ENCODE peak calls at places on chromosome 16, in ten cellular contexts. E, W, Z, B, I, S, M, F, R and D are unnamed samples.

GRCh38 chr16:47492428-47493357 is 31.6 kb downstream of the PHKB start:
- DNase-seq in I (no peak), Z (no peak), F (no peak), R (peak), W (no peak), B (no peak), S (no peak), M (no peak), E (no peak), D (no peak)

GRCh38 chr16:52265446-52265861 is 281.5 kb downstream of the TOX3 start:
- DNase-seq in Z (no peak), F (no peak), W (no peak), S (peak), M (no peak), B (no peak), R (no peak), I (no peak), E (no peak), D (no peak)

GRCh38 chr16:48101069-48101674 is 54.6 kb downstream of the ABCC12 start:
- DNase-seq in M (no peak), F (peak), W (no peak), S (no peak), Z (no peak), E (no peak), I (no peak), R (no peak), B (no peak), D (no peak)

GRCh38 chr16:11201498-11202259 is 54.3 kb downstream of the SOCS1 start:
- DNase-seq in S (peak), W (no peak), F (peak), E (no peak), R (no peak), Z (peak), M (peak), I (peak), B (no peak), D (no peak)

GRCh38 chr16:79707867-79708266 is 107.3 kb upstream of the MAF start:
- DNase-seq in Z (no peak), R (peak), F (peak), W (no peak), M (peak), B (no peak), S (no peak), E (no peak), I (no peak), D (no peak)

GRCh38 chr16:89958068-89958467 is 9.5 kb downstream of the DEF8 start:
- DNase-seq in S (peak), W (peak), Z (peak), M (peak), I (no peak), F (peak), B (no peak), R (no peak), E (no peak), D (peak)

GRCh38 chr16:67486805-67487204 is 3.5 kb upstream of the AGRP start:
- DNase-seq in B (no peak), S (no peak), E (no peak), M (no peak), Z (no peak), W (no peak), I (no peak), F (no peak), R (no peak), D (no peak)

GRCh38 chr16:88448461-88449266 is 4.4 kb upstream of the ZFPM1 start:
- DNase-seq in W (no peak), B (no peak), R (no peak), Z (no peak), F (no peak), S (no peak), I (no peak), E (no peak), M (no peak), D (no peak)

GRCh38 chr16:48497129-48497528 is 111.9 kb upstream of the SIAH1 start:
- DNase-seq in W (no peak), E (no peak), F (no peak), I (no peak), R (no peak), S (no peak), B (no peak), Z (no peak), M (no peak), D (no peak)

GRCh38 chr16:4426021-4426684 is 485 bp downstream of the DNAJA3 start:
- DNase-seq in I (no peak), Z (peak), E (no peak), F (no peak), M (no peak), R (no peak), S (no peak), B (no peak), W (no peak), D (peak)

GRCh38 chr16:67456383-67457140 is 24.4 kb downstream of the ATP6V0D1 start:
- DNase-seq in W (no peak), Z (peak), B (no peak), I (no peak), F (peak), S (no peak), R (peak), M (no peak), E (no peak), D (peak)

GRCh38 chr16:535446-536405 is 8.2 kb downstream of the CAPN15 start:
- DNase-seq in I (no peak), M (peak), R (no peak), E (no peak), W (no peak), F (peak), Z (no peak), B (no peak), S (no peak), D (no peak)

GRCh38 chr16:24993722-24994686 is 21.2 kb downstream of the ARHGAP17 start:
- DNase-seq in B (no peak), S (no peak), E (no peak), M (peak), I (peak), Z (no peak), W (no peak), F (peak), R (no peak), D (no peak)

GRCh38 chr16:27217256-27217655 is 13.9 kb downstream of the KDM8 start:
- DNase-seq in E (no peak), Z (peak), I (no peak), R (peak), W (no peak), B (no peak), F (no peak), M (no peak), S (peak), D (peak)

GRCh38 chr16:2843526-2843925 is 13.4 kb downstream of the ZG16B start:
- DNase-seq in M (no peak), W (no peak), F (no peak), S (no peak), E (no peak), I (no peak), R (no peak), B (no peak), Z (no peak), D (no peak)

GRCh38 chr16:4519274-4520058 is 19.1 kb downstream of the CDIP1 start:
- DNase-seq in M (no peak), W (no peak), B (no peak), Z (no peak), S (no peak), R (no peak), I (no peak), F (no peak), E (no peak), D (no peak)

GRCh38 chr16:27867122-27868110 is 196.1 kb downstream of the GSG1L start:
- DNase-seq in F (peak), R (peak), E (peak), B (no peak), Z (peak), W (peak), I (peak), M (peak), S (peak), D (peak)

GRCh38 chr16:69903851-69904250 is 47.3 kb upstream of the CLEC18A start:
- DNase-seq in B (no peak), Z (no peak), R (no peak), E (no peak), F (no peak), W (no peak), I (no peak), M (no peak), S (no peak), D (no peak)

GRCh38 chr16:53913082-53913870 is 209.3 kb downstream of the FTO start:
- DNase-seq in M (no peak), F (peak), W (no peak), S (no peak), I (peak), Z (no peak), B (no peak), R (peak), E (no peak), D (peak)

GRCh38 chr16:2027024-2028010 is 615 bp downstream of the NHERF2 start:
- DNase-seq in S (no peak), I (no peak), Z (no peak), F (peak), W (no peak), E (no peak), B (no peak), R (no peak), M (no peak), D (no peak)

GRCh38 chr16:1474471-1474795 is 395 bp downstream of the CLCN7 start:
- DNase-seq in B (no peak), M (no peak), S (no peak), R (no peak), W (no peak), Z (no peak), I (no peak), F (no peak), E (no peak), D (no peak)

GRCh38 chr16:27382187-27382855 is 19.7 kb upstream of the IL21R start:
- DNase-seq in B (peak), I (no peak), S (no peak), E (no peak), M (no peak), F (no peak), Z (no peak), R (no peak), W (no peak), D (no peak)

GRCh38 chr16:25124503-25124902 is 13.0 kb downstream of the LCMT1 start:
- DNase-seq in W (no peak), I (no peak), S (no peak), Z (no peak), M (peak), R (no peak), E (no peak), F (peak), B (no peak), D (no peak)

GRCh38 chr16:5506021-5506420 is 408.4 kb upstream of the EEF2KMT start:
- DNase-seq in W (no peak), M (no peak), S (no peak), I (no peak), E (no peak), Z (no peak), B (no peak), F (no peak), R (no peak), D (no peak)

GRCh38 chr16:383326-384020 is 1.7 kb upstream of the PGAP6 start:
- DNase-seq in M (peak), E (no peak), R (no peak), W (no peak), F (peak), B (no peak), S (peak), Z (peak), I (no peak), D (no peak)

GRCh38 chr16:4661661-4662060 is 31.7 kb upstream of the NUDT16L1 start:
- DNase-seq in S (no peak), R (no peak), E (no peak), I (no peak), W (no peak), Z (no peak), B (no peak), F (no peak), M (no peak), D (no peak)

GRCh38 chr16:11349599-11350276 is 4.5 kb downstream of the RMI2 start:
- DNase-seq in R (peak), Z (no peak), M (no peak), F (peak), E (no peak), I (no peak), B (no peak), W (no peak), S (no peak), D (no peak)

GRCh38 chr16:89319883-89320716 is 102.6 kb downstream of the ZNF778 start:
- DNase-seq in F (peak), I (no peak), B (no peak), R (peak), Z (no peak), S (peak), E (no peak), W (no peak), M (peak), D (peak)

GRCh38 chr16:73253922-73254480 is 206.1 kb upstream of the ZFHX3 start:
- DNase-seq in E (no peak), M (peak), I (no peak), S (no peak), B (no peak), F (no peak), W (no peak), Z (no peak), R (no peak), D (no peak)

GRCh38 chr16:88685156-88686061 is 898 bp downstream of the SNAI3 start:
- DNase-seq in B (no peak), R (no peak), M (peak), I (no peak), E (no peak), F (peak), S (no peak), Z (peak), W (no peak), D (peak)

GRCh38 chr16:66357523-66357928 is 9.0 kb upstream of the CDH5 start:
- DNase-seq in W (peak), I (peak), Z (peak), M (peak), S (peak), R (peak), F (peak), B (no peak), E (no peak), D (peak)

GRCh38 chr16:12675852-12676251 is 127.8 kb downstream of the CPPED1 start:
- DNase-seq in B (no peak), R (no peak), F (no peak), Z (no peak), I (no peak), S (no peak), M (no peak), E (no peak), W (no peak), D (no peak)

DNA sequence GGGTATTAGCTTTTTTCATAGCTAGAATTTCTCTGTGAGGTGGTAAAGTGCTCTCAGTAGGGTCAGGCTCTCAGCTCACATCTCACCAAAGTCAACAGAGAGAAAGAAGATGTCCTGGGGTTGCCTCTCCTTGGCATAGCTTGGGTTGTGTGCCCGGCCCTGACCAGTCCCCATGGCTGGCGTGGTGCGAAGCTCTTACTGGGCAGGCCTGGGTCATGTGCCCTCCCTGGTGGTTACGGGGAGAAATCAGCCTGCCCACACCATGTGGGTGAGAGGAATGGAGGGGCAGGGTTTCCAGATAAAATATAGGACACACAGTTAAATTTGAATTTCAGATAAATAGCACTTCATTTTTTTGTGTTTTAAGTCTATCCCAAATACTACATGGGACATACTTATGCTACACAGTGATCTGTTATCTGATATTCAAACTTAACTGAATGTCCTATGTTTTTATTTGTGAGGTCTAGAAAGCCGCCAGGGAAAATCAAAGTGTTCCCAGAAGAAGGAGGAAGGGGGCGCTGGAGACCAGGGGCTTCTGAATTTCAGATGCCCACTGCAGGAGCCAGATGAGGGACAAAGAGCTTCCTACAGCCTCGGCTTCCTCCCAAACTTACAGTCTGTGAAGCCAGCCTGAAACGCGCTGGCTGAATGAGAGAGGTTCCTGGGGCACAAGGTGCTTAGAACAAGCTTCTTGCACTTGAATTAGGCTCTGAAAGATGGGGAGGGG is 45.4 kb downstream of the NKD1 start:
- DNase-seq in Z (peak), E (no peak), F (no peak), R (no peak), I (no peak), S (peak), B (no peak), W (peak), M (no peak), D (peak)
- TF ChIP-seq CTCF in Z (peak), E (peak), F (no peak), R (peak), I (peak), S (peak), B (no peak), W (peak), M (no peak), D (peak)

DNA sequence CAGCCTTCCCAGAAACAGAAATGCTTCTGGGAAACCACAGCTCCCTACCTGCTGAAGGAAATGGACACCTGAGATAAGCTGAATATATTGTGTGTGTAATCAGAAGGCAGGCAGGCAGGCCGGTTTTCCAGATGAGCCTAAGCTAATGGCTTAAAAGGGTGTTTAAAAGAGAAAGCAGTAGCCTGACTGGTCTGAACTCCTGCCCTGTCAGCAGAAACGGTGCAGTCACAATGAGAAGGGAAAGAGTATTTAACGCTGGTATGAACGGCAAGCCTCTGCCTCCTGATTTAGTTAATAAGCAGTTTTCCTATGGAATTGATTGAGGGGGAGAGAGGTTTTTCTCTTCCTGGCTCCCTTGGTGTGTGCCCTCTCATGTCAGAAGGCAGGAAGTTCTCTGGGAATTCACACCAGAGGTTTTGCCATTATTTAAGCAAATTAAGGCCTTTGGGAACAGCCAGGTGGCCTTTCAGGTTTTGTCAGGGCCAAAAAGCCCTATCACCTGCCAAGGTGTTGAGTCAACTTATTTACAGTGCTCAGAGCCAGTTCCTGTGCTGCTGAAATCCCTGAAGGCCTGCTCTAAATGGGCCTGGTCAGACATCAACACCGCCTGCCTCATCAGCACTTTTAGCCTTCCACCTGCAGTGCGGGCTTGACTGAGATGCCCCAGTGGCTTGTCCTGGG is 41.6 kb downstream of the CDH1 start:
- DNase-seq in E (no peak), M (peak), B (no peak), W (no peak), S (peak), Z (peak), R (no peak), I (no peak), F (peak), D (no peak)
- TF ChIP-seq CTCF in E (peak), M (no peak), B (no peak), W (no peak), S (peak), Z (no peak), R (no peak), I (no peak), F (peak), D (no peak)

GRCh38 chr16:87185313-87185712 is 131.9 kb downstream of the C16orf95 start:
- DNase-seq in W (no peak), Z (no peak), F (no peak), E (no peak), I (no peak), S (no peak), B (no peak), R (no peak), M (no peak), D (no peak)
- TF ChIP-seq CTCF in W (no peak), Z (no peak), F (no peak), E (no peak), I (peak), S (peak), B (no peak), R (no peak), M (no peak), D (no peak)

DNA sequence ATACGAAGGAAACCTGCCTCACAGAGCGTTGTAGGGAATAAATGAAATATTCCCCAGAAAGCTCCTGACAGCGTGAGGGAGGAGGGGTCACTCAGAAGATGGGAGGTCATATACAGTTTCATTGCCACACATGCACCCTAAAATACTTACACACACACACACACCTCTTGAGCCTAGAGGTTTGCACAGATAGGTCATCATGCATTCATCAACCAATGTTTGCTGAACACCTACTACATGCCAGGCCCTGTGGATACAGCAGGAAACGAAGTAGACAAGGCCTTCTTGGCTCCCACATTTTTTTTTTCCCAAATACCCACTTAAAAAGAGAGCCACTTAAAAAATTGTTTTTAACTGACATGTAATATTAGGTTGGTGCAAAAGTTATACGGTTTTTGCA is 907 bp upstream of the PLLP start:
- DNase-seq in F (no peak), I (no peak), W (no peak), S (no peak), E (no peak), Z (no peak), M (no peak), R (no peak), B (no peak), D (no peak)
- TF ChIP-seq CTCF in F (no peak), I (no peak), W (no peak), S (no peak), E (no peak), Z (no peak), M (no peak), R (no peak), B (no peak), D (no peak)

DNA sequence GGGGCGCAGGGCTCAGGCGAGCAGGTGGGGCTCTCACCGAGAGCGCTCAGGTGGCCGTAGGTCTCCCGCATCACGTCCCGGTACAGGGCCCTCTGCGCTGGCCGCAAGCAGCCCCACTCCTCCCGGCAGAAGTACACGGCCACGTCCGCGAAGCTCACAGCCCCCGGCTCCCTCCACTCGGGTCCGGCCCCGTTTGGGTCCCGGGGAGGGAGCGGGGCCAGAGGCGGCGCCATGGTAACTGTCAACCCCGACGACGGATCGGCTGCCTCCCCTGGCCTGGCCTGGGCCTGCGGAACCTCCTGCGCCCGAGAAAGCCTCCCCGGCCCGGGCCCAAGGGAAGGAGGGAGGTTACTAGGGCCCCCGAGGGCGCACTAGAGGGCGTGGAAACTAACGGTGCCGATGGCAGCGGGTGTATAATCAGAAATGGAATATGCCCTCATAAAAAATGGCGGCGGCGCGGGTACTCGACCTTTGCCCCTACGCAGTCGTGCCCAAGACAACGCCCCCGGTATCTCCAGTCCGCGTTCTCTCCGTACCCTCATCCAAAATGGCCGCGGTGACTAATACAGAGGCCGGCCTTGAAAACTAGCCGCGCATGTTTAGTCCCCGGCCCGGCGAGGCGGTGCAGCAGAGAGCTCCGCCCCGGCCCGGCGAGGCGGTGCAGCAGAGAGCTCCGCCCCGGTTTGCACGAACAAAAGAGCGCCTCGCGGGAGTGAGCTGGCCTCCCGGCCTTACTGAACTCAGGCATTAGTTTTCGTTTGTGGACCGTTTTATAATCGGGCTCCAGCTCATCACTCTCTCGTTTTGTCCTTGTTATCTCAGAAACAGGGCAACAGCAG is at the start of gene ZNF764:
- DNase-seq in B (peak), R (peak), M (peak), I (peak), S (peak), E (peak), W (peak), Z (peak), F (peak), D (peak)
- TF ChIP-seq CTCF in B (no peak), R (peak), M (no peak), I (no peak), S (no peak), E (peak), W (no peak), Z (no peak), F (no peak), D (no peak)